ENCODE peak calls at places on chromosomes 3 and 15, in eight cellular contexts. F, P, Z, R, S, O, N and U are unnamed samples.

GRCh38 chr15:70236306-70237103 is 138.8 kb upstream of the TLE3 start:
- DNase-seq in F (no peak), P (no peak), Z (no peak), R (no peak), S (no peak), O (no peak), N (no peak), U (no peak)

GRCh38 chr3:61996351-61996750 is 377.0 kb downstream of the FEZF2 start:
- DNase-seq in F (no peak), P (no peak), Z (no peak), R (no peak), S (no peak), O (no peak), N (no peak), U (no peak)

GRCh38 chr3:117303446-117303845 is 593.9 kb downstream of the TUSC7 start:
- DNase-seq in F (no peak), P (no peak), Z (no peak), R (no peak), S (no peak), O (no peak), N (no peak), U (no peak)

GRCh38 chr15:70033529-70034140 is 64.1 kb downstream of the TLE3 start:
- DNase-seq in F (no peak), P (no peak), Z (peak; percentile 41), R (no peak), S (no peak), O (no peak), N (no peak), U (no peak)

GRCh38 chr15:26724381-26724780 is 48.5 kb downstream of the GABRB3 start:
- DNase-seq in F (no peak), P (no peak), Z (no peak), R (no peak), S (no peak), O (no peak), N (no peak), U (no peak)

GRCh38 chr3:36514171-36514570 is 133.9 kb downstream of the STAC start:
- DNase-seq in F (no peak), P (no peak), Z (no peak), R (no peak), S (no peak), O (no peak), N (no peak), U (no peak)

GRCh38 chr3:182258538-182259177 is 534.6 kb upstream of the ATP11B start:
- DNase-seq in F (peak; percentile 34), P (peak; percentile 68), Z (no peak), R (no peak), S (no peak), O (no peak), N (peak; percentile 21), U (peak; percentile 65)

GRCh38 chr3:163924600-163924999 is 1153.7 kb downstream of the SI start:
- DNase-seq in F (peak; percentile 77), P (no peak), Z (no peak), R (no peak), S (no peak), O (no peak), N (no peak), U (peak; percentile 79)

GRCh38 chr3:177615015-177615414 is 417.7 kb upstream of the TBL1XR1 start:
- DNase-seq in F (peak; percentile 97), P (peak; percentile 83), Z (peak; percentile 85), R (no peak), S (peak; percentile 94), O (no peak), N (no peak), U (no peak)

GRCh38 chr3:143037867-143038266 is 36.5 kb downstream of the U2SURP start:
- DNase-seq in F (no peak), P (peak; percentile 17), Z (no peak), R (no peak), S (no peak), O (no peak), N (no peak), U (no peak)

GRCh38 chr3:123636431-123636841 is 51.6 kb upstream of the HACD2 start:
- DNase-seq in F (no peak), P (no peak), Z (no peak), R (no peak), S (no peak), O (no peak), N (no peak), U (no peak)